ENCODE peak calls at places on chromosomes 4 and X, in four cellular contexts. One of them, this sample, is unnamed.

GRCh38 chr4:158020175-158020574 is 152.7 kb downstream of the GASK1B start:
- DNase-seq in K562: no peak
- DNase-seq in GM12878: no peak
- DNase-seq in HepG2: peak; percentile 92
- DNase-seq in this sample: peak; percentile 8

GRCh38 chr4:69591374-69591773 is 48.1 kb downstream of the UGT2A2 start:
- DNase-seq in HepG2: no peak
- DNase-seq in K562: no peak
- DNase-seq in GM12878: no peak
- DNase-seq in this sample: no peak

GRCh38 chrX:19705196-19705769 is 182.1 kb downstream of the SH3KBP1 start:
- DNase-seq in HepG2: no peak
- DNase-seq in K562: no peak
- DNase-seq in GM12878: no peak
- DNase-seq in this sample: no peak

GRCh38 chr4:10184501-10184938 is 67.9 kb upstream of the WDR1 start:
- DNase-seq in K562: peak; percentile 54
- DNase-seq in HepG2: no peak
- DNase-seq in GM12878: no peak
- DNase-seq in this sample: no peak

GRCh38 chr4:67632492-67632891 is 68.5 kb downstream of the UBA6 start:
- DNase-seq in K562: no peak
- DNase-seq in HepG2: no peak
- DNase-seq in GM12878: no peak
- DNase-seq in this sample: no peak

GRCh38 chr4:184845367-184846011 is 19.7 kb upstream of the ACSL1 start:
- DNase-seq in K562: no peak
- DNase-seq in GM12878: no peak
- DNase-seq in HepG2: peak; percentile 40
- DNase-seq in this sample: no peak

GRCh38 chr4:108018038-108018883 is 28.6 kb downstream of the HADH start:
- DNase-seq in GM12878: no peak
- DNase-seq in K562: peak; percentile 85
- DNase-seq in HepG2: peak; percentile 58
- DNase-seq in this sample: peak; percentile 78

GRCh38 chrX:21781525-21781924 is 23.6 kb upstream of the SMPX start:
- DNase-seq in HepG2: no peak
- DNase-seq in GM12878: no peak
- DNase-seq in K562: no peak
- DNase-seq in this sample: no peak

GRCh38 chr4:158769175-158769831 is 477 bp downstream of the FNIP2 start:
- DNase-seq in GM12878: no peak
- DNase-seq in HepG2: no peak
- DNase-seq in K562: peak; percentile 45
- DNase-seq in this sample: no peak

GRCh38 chr4:138910201-138910913 is 105.2 kb upstream of the NOCT start:
- DNase-seq in K562: no peak
- DNase-seq in HepG2: no peak
- DNase-seq in GM12878: no peak
- DNase-seq in this sample: peak; percentile 17

GRCh38 chr4:87811977-87812376 is 12.6 kb downstream of the IBSP start:
- DNase-seq in K562: no peak
- DNase-seq in HepG2: no peak
- DNase-seq in GM12878: no peak
- DNase-seq in this sample: no peak

GRCh38 chr4:3337357-3337732 is 44.5 kb downstream of the RGS12 start:
- DNase-seq in HepG2: no peak
- DNase-seq in K562: no peak
- DNase-seq in GM12878: no peak
- DNase-seq in this sample: no peak

GRCh38 chrX:150049647-150050046 is 111.4 kb upstream of the EOLA2 start:
- DNase-seq in K562: no peak
- DNase-seq in HepG2: no peak
- DNase-seq in GM12878: no peak
- DNase-seq in this sample: no peak

GRCh38 chrX:55794420-55794819 is 76.9 kb downstream of the RRAGB start:
- DNase-seq in HepG2: no peak
- DNase-seq in K562: no peak
- DNase-seq in GM12878: peak; percentile 73
- DNase-seq in this sample: no peak

GRCh38 chr4:101277661-101278060 is 69.7 kb downstream of the PPP3CA start:
- DNase-seq in GM12878: no peak
- DNase-seq in K562: no peak
- DNase-seq in HepG2: no peak
- DNase-seq in this sample: no peak

GRCh38 chr4:6825403-6825802 is 42.9 kb downstream of the KIAA0232 start:
- DNase-seq in GM12878: no peak
- DNase-seq in HepG2: no peak
- DNase-seq in K562: no peak
- DNase-seq in this sample: no peak

GRCh38 chrX:107825698-107826285 is at the start of gene MID2:
- DNase-seq in HepG2: no peak
- DNase-seq in K562: no peak
- DNase-seq in GM12878: no peak
- DNase-seq in this sample: peak; percentile 77

GRCh38 chrX:148049441-148049840 is 68.3 kb downstream of the FMR1NB start:
- DNase-seq in GM12878: no peak
- DNase-seq in HepG2: peak; percentile 22
- DNase-seq in K562: peak; percentile 35
- DNase-seq in this sample: peak; percentile 37

GRCh38 chr4:96652158-96652557 is 812.3 kb downstream of the PDHA2 start:
- DNase-seq in K562: no peak
- DNase-seq in GM12878: no peak
- DNase-seq in HepG2: no peak
- DNase-seq in this sample: no peak

GRCh38 chr4:112377701-112378620 is 80.8 kb downstream of the ALPK1 start:
- DNase-seq in GM12878: no peak
- DNase-seq in HepG2: no peak
- DNase-seq in K562: no peak
- DNase-seq in this sample: no peak

GRCh38 chrX:154411981-154412340 is 622 bp downstream of the TAFAZZIN start:
- DNase-seq in GM12878: no peak
- DNase-seq in HepG2: peak; percentile 45
- DNase-seq in K562: peak; percentile 79
- DNase-seq in this sample: peak; percentile 74

GRCh38 chr4:42716996-42717395 is 60.1 kb upstream of the ATP8A1 start:
- DNase-seq in GM12878: no peak
- DNase-seq in K562: no peak
- DNase-seq in HepG2: no peak
- DNase-seq in this sample: no peak

GRCh38 chr4:42712854-42713253 is 55.9 kb upstream of the ATP8A1 start:
- DNase-seq in HepG2: no peak
- DNase-seq in GM12878: no peak
- DNase-seq in K562: no peak
- DNase-seq in this sample: no peak

GRCh38 chr4:42718336-42718735 is 61.4 kb upstream of the ATP8A1 start:
- DNase-seq in K562: no peak
- DNase-seq in HepG2: no peak
- DNase-seq in GM12878: no peak
- DNase-seq in this sample: no peak

GRCh38 chr4:42713371-42713770 is 56.5 kb upstream of the ATP8A1 start:
- DNase-seq in GM12878: no peak
- DNase-seq in HepG2: no peak
- DNase-seq in K562: no peak
- DNase-seq in this sample: no peak

DNA sequence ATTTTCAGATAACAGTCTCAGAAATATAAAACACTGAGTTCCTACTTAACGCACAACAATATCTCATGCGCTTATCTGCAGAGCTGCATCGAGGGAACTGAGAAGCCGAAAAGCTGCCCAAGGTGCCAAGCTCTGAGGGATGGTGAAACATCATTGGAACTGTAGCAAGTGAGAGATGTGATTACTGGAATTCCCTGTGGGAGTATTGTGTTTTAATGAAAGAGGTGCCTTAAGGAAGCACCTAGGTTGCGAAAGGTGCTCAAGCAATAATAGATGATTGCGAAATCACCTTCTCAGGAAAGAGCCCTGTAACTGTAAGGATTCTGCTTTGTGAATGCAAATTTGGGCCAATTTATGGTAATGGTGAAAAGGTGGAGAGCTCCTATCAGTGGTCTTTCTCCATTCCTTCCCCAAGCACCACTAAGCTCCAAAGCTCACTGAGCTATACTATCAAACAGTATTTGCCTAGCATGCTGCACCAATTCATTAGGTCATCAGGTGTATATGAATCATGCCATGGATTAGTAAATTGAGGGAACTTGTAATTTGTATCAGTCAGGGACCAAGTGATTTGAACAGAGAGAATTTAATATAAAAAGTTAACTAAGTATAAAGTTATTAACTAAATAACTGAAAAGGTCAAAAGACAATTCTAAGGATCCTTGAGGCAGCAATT is 59.0 kb upstream of the ATP8A1 start:
- DNase-seq in K562: no peak
- DNase-seq in GM12878: no peak
- DNase-seq in HepG2: no peak
- DNase-seq in this sample: no peak
- TF ChIP-seq SP1 in K562: no peak
- TF ChIP-seq SP1 in GM12878: no peak
- TF ChIP-seq SP1 in HepG2: no peak
- TF ChIP-seq SP1 in this sample: no peak

GRCh38 chrX:11329016-11329415 is 35.8 kb downstream of the AMELX start:
- DNase-seq in HepG2: no peak
- DNase-seq in GM12878: no peak
- DNase-seq in K562: no peak
- DNase-seq in this sample: no peak
- TF ChIP-seq BHLHE40 in HepG2: no peak
- TF ChIP-seq BHLHE40 in GM12878: no peak
- TF ChIP-seq BHLHE40 in K562: no peak
- TF ChIP-seq BHLHE40 in this sample: no peak

GRCh38 chrX:74613350-74614192 is 853 bp downstream of the RLIM start:
- DNase-seq in GM12878: no peak
- DNase-seq in K562: peak; percentile 21
- DNase-seq in HepG2: peak; percentile 6
- DNase-seq in this sample: peak; percentile 25
- TF ChIP-seq SP1 in GM12878: no peak
- TF ChIP-seq SP1 in K562: no peak
- TF ChIP-seq SP1 in HepG2: no peak
- TF ChIP-seq SP1 in this sample: no peak

GRCh38 chr4:17722361-17722710 is 59.1 kb downstream of the FAM184B start:
- DNase-seq in HepG2: no peak
- DNase-seq in K562: no peak
- DNase-seq in GM12878: no peak
- DNase-seq in this sample: no peak
- TF ChIP-seq BHLHE40 in HepG2: no peak
- TF ChIP-seq BHLHE40 in K562: no peak
- TF ChIP-seq BHLHE40 in GM12878: no peak
- TF ChIP-seq BHLHE40 in this sample: no peak

DNA sequence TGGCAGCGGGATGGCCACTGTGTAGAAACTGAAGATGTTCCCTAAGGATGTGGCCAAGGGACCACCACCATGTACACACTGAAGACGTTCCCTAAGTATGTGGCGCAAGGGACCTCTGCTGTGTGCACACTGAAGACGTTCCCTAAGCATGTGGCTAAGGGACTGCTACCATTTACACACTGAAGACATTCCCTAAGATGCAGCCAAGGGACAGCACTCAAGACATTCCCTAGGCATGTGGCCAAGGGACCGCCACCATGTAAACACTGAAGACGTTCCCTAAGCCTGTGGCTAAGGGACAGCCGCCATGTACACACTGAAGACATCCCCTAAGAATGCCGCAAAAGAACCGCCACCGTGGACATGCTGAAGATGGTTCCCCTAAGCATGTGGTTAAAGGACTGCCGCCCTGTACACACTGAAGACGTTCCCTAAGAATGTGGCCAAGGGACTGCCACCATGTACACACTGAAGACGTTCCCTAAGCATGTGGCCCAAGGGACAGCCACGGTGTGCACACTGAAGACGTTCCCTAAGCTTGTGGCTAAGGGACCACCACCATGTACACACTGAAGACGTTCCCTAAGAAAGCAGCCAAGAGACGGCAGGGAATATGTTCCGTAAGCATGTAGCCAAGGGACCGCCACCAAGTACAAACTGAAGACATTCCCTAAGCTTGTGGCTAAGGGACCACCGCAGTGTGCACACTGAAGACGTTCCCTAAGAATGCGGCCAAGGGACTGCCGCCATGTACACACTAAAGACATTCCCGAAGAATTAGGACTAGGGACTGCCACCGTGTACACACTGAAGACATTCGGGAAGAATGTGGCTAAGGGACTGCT is 43.3 kb downstream of the DHRSX start:
- DNase-seq in GM12878: no peak
- DNase-seq in HepG2: no peak
- DNase-seq in K562: peak; percentile 95
- DNase-seq in this sample: peak; percentile 42
- TF ChIP-seq SP1 in GM12878: no peak
- TF ChIP-seq SP1 in HepG2: no peak
- TF ChIP-seq SP1 in K562: peak; percentile 65
- TF ChIP-seq SP1 in this sample: no peak

GRCh38 chrX:1874416-1874815 is 259.6 kb downstream of the ASMT start:
- DNase-seq in K562: no peak
- DNase-seq in GM12878: no peak
- DNase-seq in HepG2: no peak
- DNase-seq in this sample: no peak
- TF ChIP-seq BHLHE40 in K562: no peak
- TF ChIP-seq BHLHE40 in GM12878: no peak
- TF ChIP-seq BHLHE40 in HepG2: no peak
- TF ChIP-seq BHLHE40 in this sample: no peak

This sample was measured in HEK293T.